ENCODE peak calls at places on chromosome 9, in seven cellular contexts. One of them, this sample, is unnamed.
A peak's percentile ranks its signal among the peaks of the same experiment; 100 is the strongest.

GRCh38 chr9:69931340-69931739 is 110.7 kb downstream of the CFAP95 start:
- DNase-seq in GM13977: no peak
- DNase-seq in NCI-H2081: no peak
- DNase-seq in foreskin fibroblast: peak; percentile 37
- DNase-seq in brain microvascular endothelial cell: no peak
- DNase-seq in body of pancreas: no peak
- DNase-seq in neural progenitor cell: peak; percentile 56
- DNase-seq in this sample: no peak

GRCh38 chr9:15755660-15756059 is 202.8 kb downstream of the CCDC171 start:
- DNase-seq in GM13977: no peak
- DNase-seq in NCI-H2081: no peak
- DNase-seq in foreskin fibroblast: peak; percentile 44
- DNase-seq in brain microvascular endothelial cell: no peak
- DNase-seq in body of pancreas: no peak
- DNase-seq in neural progenitor cell: no peak
- DNase-seq in this sample: no peak

GRCh38 chr9:108270041-108270440 is 585.7 kb downstream of the ACTL7B start:
- DNase-seq in GM13977: no peak
- DNase-seq in NCI-H2081: no peak
- DNase-seq in foreskin fibroblast: no peak
- DNase-seq in brain microvascular endothelial cell: no peak
- DNase-seq in body of pancreas: no peak
- DNase-seq in neural progenitor cell: no peak
- DNase-seq in this sample: no peak

GRCh38 chr9:137694236-137694959 is 75.6 kb downstream of the EHMT1 start:
- DNase-seq in GM13977: no peak
- DNase-seq in NCI-H2081: no peak
- DNase-seq in foreskin fibroblast: no peak
- DNase-seq in brain microvascular endothelial cell: no peak
- DNase-seq in body of pancreas: no peak
- DNase-seq in neural progenitor cell: no peak
- DNase-seq in this sample: no peak

GRCh38 chr9:126613656-126614055 is at the start of gene LMX1B:
- DNase-seq in GM13977: peak; percentile 48
- DNase-seq in NCI-H2081: peak; percentile 40
- DNase-seq in foreskin fibroblast: peak; percentile 80
- DNase-seq in brain microvascular endothelial cell: no peak
- DNase-seq in body of pancreas: peak; percentile 51
- DNase-seq in neural progenitor cell: peak; percentile 88
- DNase-seq in this sample: no peak

GRCh38 chr9:98074119-98074990 is 17.8 kb downstream of the NANS start:
- DNase-seq in GM13977: peak; percentile 71
- DNase-seq in NCI-H2081: peak; percentile 35
- DNase-seq in foreskin fibroblast: peak; percentile 83
- DNase-seq in brain microvascular endothelial cell: peak; percentile 44
- DNase-seq in body of pancreas: peak; percentile 52
- DNase-seq in neural progenitor cell: peak; percentile 70
- DNase-seq in this sample: peak; percentile 64

GRCh38 chr9:111161015-111161415 is 122.7 kb upstream of the LPAR1 start:
- DNase-seq in GM13977: no peak
- DNase-seq in NCI-H2081: no peak
- DNase-seq in foreskin fibroblast: peak; percentile 88
- DNase-seq in brain microvascular endothelial cell: peak; percentile 69
- DNase-seq in body of pancreas: no peak
- DNase-seq in neural progenitor cell: no peak
- DNase-seq in this sample: no peak

GRCh38 chr9:110531776-110532175 is 47.8 kb downstream of the SVEP1 start:
- DNase-seq in GM13977: no peak
- DNase-seq in NCI-H2081: no peak
- DNase-seq in foreskin fibroblast: peak; percentile 75
- DNase-seq in brain microvascular endothelial cell: no peak
- DNase-seq in body of pancreas: no peak
- DNase-seq in neural progenitor cell: no peak
- DNase-seq in this sample: no peak

GRCh38 chr9:123725389-123725788 is 204.5 kb downstream of the DENND1A start:
- DNase-seq in GM13977: no peak
- DNase-seq in NCI-H2081: no peak
- DNase-seq in foreskin fibroblast: peak; percentile 75
- DNase-seq in brain microvascular endothelial cell: no peak
- DNase-seq in body of pancreas: no peak
- DNase-seq in neural progenitor cell: peak; percentile 76
- DNase-seq in this sample: peak; percentile 40

GRCh38 chr9:104682642-104683041 is 11.7 kb upstream of the OR13D1 start:
- DNase-seq in GM13977: peak; percentile 10
- DNase-seq in NCI-H2081: peak; percentile 59
- DNase-seq in foreskin fibroblast: peak; percentile 65
- DNase-seq in brain microvascular endothelial cell: peak; percentile 16
- DNase-seq in body of pancreas: no peak
- DNase-seq in neural progenitor cell: peak; percentile 73
- DNase-seq in this sample: no peak

GRCh38 chr9:136840877-136841645 is 1.2 kb upstream of the AJM1 start:
- DNase-seq in GM13977: no peak
- DNase-seq in NCI-H2081: peak; percentile 91
- DNase-seq in foreskin fibroblast: peak; percentile 81
- DNase-seq in brain microvascular endothelial cell: no peak
- DNase-seq in body of pancreas: peak; percentile 96
- DNase-seq in neural progenitor cell: peak; percentile 51
- DNase-seq in this sample: peak; percentile 90

GRCh38 chr9:112866662-112867274 is 23.9 kb downstream of the SLC46A2 start:
- DNase-seq in GM13977: no peak
- DNase-seq in NCI-H2081: no peak
- DNase-seq in foreskin fibroblast: peak; percentile 45
- DNase-seq in brain microvascular endothelial cell: no peak
- DNase-seq in body of pancreas: no peak
- DNase-seq in neural progenitor cell: peak; percentile 35
- DNase-seq in this sample: no peak

GRCh38 chr9:23824241-23825142 is 1.5 kb downstream of the ELAVL2 start:
- DNase-seq in GM13977: no peak
- DNase-seq in NCI-H2081: peak; percentile 36
- DNase-seq in foreskin fibroblast: peak; percentile 1
- DNase-seq in brain microvascular endothelial cell: no peak
- DNase-seq in body of pancreas: no peak
- DNase-seq in neural progenitor cell: peak; percentile 90
- DNase-seq in this sample: no peak

GRCh38 chr9:74245871-74246552 is 251.1 kb upstream of the RORB start:
- DNase-seq in GM13977: no peak
- DNase-seq in NCI-H2081: no peak
- DNase-seq in foreskin fibroblast: no peak
- DNase-seq in brain microvascular endothelial cell: no peak
- DNase-seq in body of pancreas: no peak
- DNase-seq in neural progenitor cell: no peak
- DNase-seq in this sample: no peak

GRCh38 chr9:129879991-129880653 is 44.9 kb downstream of the USP20 start:
- DNase-seq in GM13977: no peak
- DNase-seq in NCI-H2081: no peak
- DNase-seq in foreskin fibroblast: no peak
- DNase-seq in brain microvascular endothelial cell: no peak
- DNase-seq in body of pancreas: no peak
- DNase-seq in neural progenitor cell: no peak
- DNase-seq in this sample: no peak

GRCh38 chr9:107316795-107317661 is 33.9 kb downstream of the RAD23B start:
- DNase-seq in GM13977: no peak
- DNase-seq in NCI-H2081: no peak
- DNase-seq in foreskin fibroblast: no peak
- DNase-seq in brain microvascular endothelial cell: no peak
- DNase-seq in body of pancreas: no peak
- DNase-seq in neural progenitor cell: peak; percentile 39
- DNase-seq in this sample: no peak

GRCh38 chr9:120477534-120478001 is 102.4 kb downstream of the CDK5RAP2 start:
- DNase-seq in GM13977: peak; percentile 26
- DNase-seq in NCI-H2081: peak; percentile 73
- DNase-seq in foreskin fibroblast: peak; percentile 94
- DNase-seq in brain microvascular endothelial cell: peak; percentile 82
- DNase-seq in body of pancreas: peak; percentile 48
- DNase-seq in neural progenitor cell: peak; percentile 66
- DNase-seq in this sample: peak; percentile 33

GRCh38 chr9:117461386-117461785 is 46.5 kb upstream of the ASTN2 start:
- DNase-seq in GM13977: no peak
- DNase-seq in NCI-H2081: no peak
- DNase-seq in foreskin fibroblast: no peak
- DNase-seq in brain microvascular endothelial cell: no peak
- DNase-seq in body of pancreas: no peak
- DNase-seq in neural progenitor cell: no peak
- DNase-seq in this sample: no peak

GRCh38 chr9:126343271-126343700 is 16.7 kb downstream of the MVB12B start:
- DNase-seq in GM13977: no peak
- DNase-seq in NCI-H2081: no peak
- DNase-seq in foreskin fibroblast: no peak
- DNase-seq in brain microvascular endothelial cell: no peak
- DNase-seq in body of pancreas: no peak
- DNase-seq in neural progenitor cell: no peak
- DNase-seq in this sample: no peak